ENCODE peak calls at places on chromosome 14, in ten cellular contexts. V is iPS DF 6.9, M is kidney, P is uterus, G is colonic mucosa, W is breast epithelium, H is A549, T is body of pancreas, R is Panc1, F is cardiac muscle cell. Y is an unnamed sample.

GRCh38 chr14:36245223-36245622 is 68.7 kb upstream of the PTCSC3 start:
- DNase-seq in T (no peak), V (no peak), M (no peak), W (no peak), P (no peak), H (no peak), G (no peak), F (no peak), R (no peak), Y (no peak)

GRCh38 chr14:55448146-55448614 is 7.8 kb upstream of the TBPL2 start:
- DNase-seq in F (no peak), V (no peak), M (no peak), T (peak; percentile 34), W (no peak), R (peak; percentile 92), H (peak; percentile 87), G (peak; percentile 51), P (no peak), Y (no peak)

GRCh38 chr14:55721353-55721752 is 141.3 kb downstream of the KTN1 start:
- DNase-seq in F (no peak), W (no peak), P (no peak), H (peak; percentile 26), G (no peak), V (no peak), R (no peak), T (peak; percentile 40), M (no peak), Y (no peak)

GRCh38 chr14:76539130-76539529 is 163.2 kb downstream of the ESRRB start:
- DNase-seq in R (no peak), H (no peak), M (no peak), G (no peak), W (no peak), V (no peak), P (no peak), T (no peak), F (no peak), Y (no peak)

GRCh38 chr14:35337557-35338255 is 45.5 kb downstream of the PSMA6 start:
- DNase-seq in H (peak; percentile 42), T (no peak), R (no peak), V (no peak), M (no peak), P (no peak), F (no peak), W (no peak), G (no peak), Y (peak; percentile 63)

GRCh38 chr14:49512147-49512551 is 74.0 kb downstream of the RPS29 start:
- DNase-seq in H (peak; percentile 21), T (no peak), F (no peak), P (no peak), W (no peak), M (no peak), R (no peak), V (no peak), G (no peak), Y (no peak)

GRCh38 chr14:68346540-68347232 is 446.2 kb downstream of the ZFP36L1 start:
- DNase-seq in F (no peak), P (no peak), R (no peak), H (no peak), V (no peak), T (no peak), W (no peak), G (no peak), M (no peak), Y (no peak)

GRCh38 chr14:40762685-40763084 is 844.0 kb upstream of the LRFN5 start:
- DNase-seq in T (no peak), G (no peak), V (no peak), R (no peak), M (no peak), F (no peak), P (no peak), W (no peak), H (no peak), Y (no peak)

GRCh38 chr14:59582845-59583509 is 6.4 kb upstream of the CCDC175 start:
- DNase-seq in M (no peak), G (no peak), R (no peak), P (no peak), W (no peak), F (no peak), V (no peak), H (no peak), T (peak; percentile 10), Y (peak; percentile 40)

GRCh38 chr14:73783107-73783727 is 68.4 kb upstream of the PTGR2 start:
- DNase-seq in F (peak; percentile 87), R (no peak), P (no peak), H (no peak), W (no peak), V (no peak), G (no peak), T (no peak), M (no peak), Y (no peak)

GRCh38 chr14:90558983-90559590 is 162.3 kb downstream of the CALM1 start:
- DNase-seq in W (no peak), T (no peak), F (no peak), V (no peak), M (no peak), P (no peak), R (no peak), H (no peak), G (no peak), Y (no peak)

GRCh38 chr14:102063092-102063807 is 23.6 kb downstream of the HSP90AA1 start:
- DNase-seq in W (peak; percentile 93), M (peak; percentile 95), R (peak; percentile 53), G (peak; percentile 93), F (peak; percentile 74), H (peak; percentile 89), T (peak; percentile 92), P (peak; percentile 88), V (no peak), Y (peak; percentile 88)

GRCh38 chr14:104016873-104017650 is 68.4 kb upstream of the ASPG start:
- DNase-seq in P (no peak), F (no peak), M (no peak), R (no peak), W (no peak), H (no peak), T (no peak), G (no peak), V (no peak), Y (no peak)

GRCh38 chr14:50475460-50475859 is 56.9 kb downstream of the MAP4K5 start:
- DNase-seq in T (no peak), P (no peak), V (no peak), W (no peak), H (no peak), M (no peak), R (peak; percentile 20), G (no peak), F (no peak), Y (no peak)

GRCh38 chr14:87229131-87229530 is 763.9 kb downstream of the GALC start:
- DNase-seq in V (no peak), P (no peak), T (no peak), F (no peak), H (no peak), R (no peak), M (no peak), W (no peak), G (no peak), Y (no peak)

GRCh38 chr14:51865953-51866747 is 5.7 kb downstream of the GNG2 start:
- DNase-seq in F (no peak), W (no peak), T (no peak), H (no peak), R (no peak), M (no peak), G (no peak), P (no peak), V (no peak), Y (no peak)
- H3K4me1 ChIP-seq in F (peaks cover 7% of the 10 kb centered on the region), W (no peaks in the 10 kb centered on the region), T (peaks cover 1% of the 10 kb centered on the region), H (no peaks in the 10 kb centered on the region), R (no peaks in the 10 kb centered on the region), M (no peaks in the 10 kb centered on the region), G (no peaks in the 10 kb centered on the region), P (no peaks in the 10 kb centered on the region), V (no peaks in the 10 kb centered on the region), Y (no peaks in the 10 kb centered on the region)

DNA sequence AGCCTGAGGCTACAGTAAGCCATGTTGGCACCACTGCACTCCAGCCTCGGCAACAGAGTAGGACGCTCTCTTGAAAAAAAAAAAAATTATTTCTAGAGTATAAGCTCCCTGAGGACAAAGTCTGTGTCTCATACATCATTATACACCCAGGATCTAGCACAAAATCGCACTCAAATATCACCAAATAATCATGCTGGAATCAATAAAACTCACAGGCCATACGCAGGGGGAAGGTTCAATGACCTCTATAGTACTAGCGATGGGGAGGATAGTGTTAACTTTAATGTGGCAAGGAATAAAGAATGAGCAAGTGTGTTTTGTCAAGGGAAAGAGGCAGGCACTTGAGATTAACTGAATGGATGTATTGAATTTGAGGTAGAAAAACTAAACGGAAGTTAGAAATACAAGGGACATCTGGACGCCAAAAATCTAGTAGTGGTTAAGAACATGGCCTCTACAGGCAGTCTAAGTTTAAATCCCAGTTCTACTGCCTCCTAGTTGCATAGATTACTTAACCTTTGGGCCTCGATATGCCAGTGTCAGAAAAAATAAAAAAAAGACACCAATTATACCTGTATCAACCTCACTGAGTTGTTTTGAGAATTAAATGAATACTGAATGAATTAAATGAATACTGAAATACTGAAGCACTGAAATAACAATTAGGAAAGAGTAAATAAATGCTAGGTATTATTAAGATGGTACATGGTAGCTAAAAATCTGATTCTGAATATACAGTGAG is 4.4 kb upstream of the AP4S1 start:
- DNase-seq in T (no peak), F (peak; percentile 25), W (no peak), R (no peak), H (no peak), G (no peak), P (no peak), M (no peak), V (no peak), Y (no peak)
- H3K27ac ChIP-seq in T (no peak overlapping the region), F (no peak overlapping the region), W (no peak overlapping the region), R (no peak overlapping the region), H (no peak overlapping the region), G (no peak overlapping the region), P (no peak overlapping the region), M (no peak overlapping the region), V (no peak overlapping the region), Y (no peak overlapping the region)

GRCh38 chr14:20986811-20987210 is 3.0 kb upstream of the METTL17 start:
- DNase-seq in G (no peak), F (no peak), W (peak; percentile 50), V (no peak), H (peak; percentile 74), R (peak; percentile 33), T (peak; percentile 25), M (no peak), P (peak; percentile 35), Y (no peak)

GRCh38 chr14:20989464-20989786 is 355 bp upstream of the METTL17 start:
- DNase-seq in V (no peak), T (no peak), P (no peak), G (no peak), F (no peak), W (no peak), R (no peak), H (no peak), M (no peak), Y (no peak)

GRCh38 chr14:20989787-20990600 is at the start of gene METTL17:
- DNase-seq in F (peak; percentile 97), V (peak; percentile 90), M (peak; percentile 96), W (peak; percentile 93), H (peak; percentile 98), P (peak; percentile 91), G (peak; percentile 94), R (peak; percentile 88), T (peak; percentile 96), Y (peak; percentile 93)

GRCh38 chr14:20988717-20989116 is 1.1 kb upstream of the METTL17 start:
- DNase-seq in V (no peak), G (no peak), M (no peak), R (no peak), F (no peak), P (no peak), H (no peak), W (no peak), T (peak; percentile 12), Y (no peak)
- H3K4me3 ChIP-seq in V (no peak overlapping the region), G (no peak overlapping the region), M (peak overlapping the region; percentile 64), R (no peak overlapping the region), F (no peak overlapping the region), P (no peak overlapping the region), H (no peak overlapping the region), W (no peak overlapping the region), T (no peak overlapping the region), Y (no peak overlapping the region)

GRCh38 chr14:31441273-31442110 is 15.8 kb downstream of the DTD2 start:
- DNase-seq in T (no peak), R (no peak), V (no peak), F (no peak), M (no peak), W (no peak), P (no peak), G (no peak), H (peak; percentile 88), Y (no peak)
- H3K4me1 ChIP-seq in T (peaks cover 9% of the 10 kb centered on the region), R (no peaks in the 10 kb centered on the region), V (no peaks in the 10 kb centered on the region), F (no peaks in the 10 kb centered on the region), M (no peaks in the 10 kb centered on the region), W (no peaks in the 10 kb centered on the region), P (no peaks in the 10 kb centered on the region), G (no peaks in the 10 kb centered on the region), H (peaks cover 40% of the 10 kb centered on the region), Y (no peaks in the 10 kb centered on the region)